ENCODE peak calls at places on chromosomes 7 and 10, in eight cellular contexts. One of them, this sample, is unnamed.

GRCh38 chr7:158710651-158711102 is 6.1 kb upstream of the NCAPG2 start:
- DNase-seq in activated T-helper 1 cell treated with anti-CD3 and anti-CD28 coated beads, Interleukin-12 subunit alpha, Interleukin-12 subunit beta, Interleukin-2, Interleukin-4 antibody, amounts not matched to agents 30 ng/mL and 10 ng/mL and 1 ng/mL, durations not matched to agents 14 hours and 24 hours and 36 hours: no peak
- DNase-seq in AG04450: no peak
- DNase-seq in GM13977: no peak
- DNase-seq in H4: peak; percentile 46
- DNase-seq in amygdala: no peak
- DNase-seq in AG08395: peak; percentile 18
- DNase-seq in progenitor cell of endocrine pancreas: no peak
- DNase-seq in this sample: no peak

GRCh38 chr10:113103131-113103830 is 153.2 kb downstream of the TCF7L2 start:
- DNase-seq in activated T-helper 1 cell treated with anti-CD3 and anti-CD28 coated beads, Interleukin-12 subunit alpha, Interleukin-12 subunit beta, Interleukin-2, Interleukin-4 antibody, amounts not matched to agents 30 ng/mL and 10 ng/mL and 1 ng/mL, durations not matched to agents 14 hours and 24 hours and 36 hours: no peak
- DNase-seq in progenitor cell of endocrine pancreas: no peak
- DNase-seq in H4: peak; percentile 46
- DNase-seq in AG08395: peak; percentile 73
- DNase-seq in AG04450: no peak
- DNase-seq in amygdala: no peak
- DNase-seq in GM13977: no peak
- DNase-seq in this sample: no peak

GRCh38 chr10:133277277-133277992 is 767 bp upstream of the ADAM8 start:
- DNase-seq in AG04450: no peak
- DNase-seq in amygdala: no peak
- DNase-seq in progenitor cell of endocrine pancreas: no peak
- DNase-seq in GM13977: no peak
- DNase-seq in activated T-helper 1 cell treated with anti-CD3 and anti-CD28 coated beads, Interleukin-12 subunit alpha, Interleukin-12 subunit beta, Interleukin-2, Interleukin-4 antibody, amounts not matched to agents 30 ng/mL and 10 ng/mL and 1 ng/mL, durations not matched to agents 14 hours and 24 hours and 36 hours: no peak
- DNase-seq in H4: no peak
- DNase-seq in AG08395: no peak
- DNase-seq in this sample: no peak

GRCh38 chr10:99941942-99942835 is 67.6 kb downstream of the DNMBP start:
- DNase-seq in H4: no peak
- DNase-seq in AG08395: no peak
- DNase-seq in progenitor cell of endocrine pancreas: no peak
- DNase-seq in activated T-helper 1 cell treated with anti-CD3 and anti-CD28 coated beads, Interleukin-12 subunit alpha, Interleukin-12 subunit beta, Interleukin-2, Interleukin-4 antibody, amounts not matched to agents 30 ng/mL and 10 ng/mL and 1 ng/mL, durations not matched to agents 14 hours and 24 hours and 36 hours: no peak
- DNase-seq in amygdala: no peak
- DNase-seq in AG04450: no peak
- DNase-seq in GM13977: no peak
- DNase-seq in this sample: no peak

GRCh38 chr10:42988517-42989395 is 88.1 kb upstream of the RET start:
- DNase-seq in GM13977: no peak
- DNase-seq in AG08395: no peak
- DNase-seq in activated T-helper 1 cell treated with anti-CD3 and anti-CD28 coated beads, Interleukin-12 subunit alpha, Interleukin-12 subunit beta, Interleukin-2, Interleukin-4 antibody, amounts not matched to agents 30 ng/mL and 10 ng/mL and 1 ng/mL, durations not matched to agents 14 hours and 24 hours and 36 hours: no peak
- DNase-seq in H4: no peak
- DNase-seq in amygdala: no peak
- DNase-seq in progenitor cell of endocrine pancreas: no peak
- DNase-seq in AG04450: no peak
- DNase-seq in this sample: no peak

GRCh38 chr7:91079491-91079890 is 184.7 kb upstream of the FZD1 start:
- DNase-seq in amygdala: no peak
- DNase-seq in AG04450: no peak
- DNase-seq in H4: no peak
- DNase-seq in GM13977: no peak
- DNase-seq in activated T-helper 1 cell treated with anti-CD3 and anti-CD28 coated beads, Interleukin-12 subunit alpha, Interleukin-12 subunit beta, Interleukin-2, Interleukin-4 antibody, amounts not matched to agents 30 ng/mL and 10 ng/mL and 1 ng/mL, durations not matched to agents 14 hours and 24 hours and 36 hours: no peak
- DNase-seq in progenitor cell of endocrine pancreas: no peak
- DNase-seq in AG08395: peak; percentile 59
- DNase-seq in this sample: no peak

GRCh38 chr7:55325371-55325792 is 39.8 kb upstream of the LANCL2 start:
- DNase-seq in activated T-helper 1 cell treated with anti-CD3 and anti-CD28 coated beads, Interleukin-12 subunit alpha, Interleukin-12 subunit beta, Interleukin-2, Interleukin-4 antibody, amounts not matched to agents 30 ng/mL and 10 ng/mL and 1 ng/mL, durations not matched to agents 14 hours and 24 hours and 36 hours: no peak
- DNase-seq in AG08395: peak; percentile 96
- DNase-seq in GM13977: no peak
- DNase-seq in AG04450: peak; percentile 80
- DNase-seq in amygdala: no peak
- DNase-seq in progenitor cell of endocrine pancreas: no peak
- DNase-seq in H4: peak; percentile 94
- DNase-seq in this sample: no peak

GRCh38 chr10:101060951-101061813 is 607 bp upstream of the KAZALD1 start:
- DNase-seq in progenitor cell of endocrine pancreas: peak; percentile 91
- DNase-seq in activated T-helper 1 cell treated with anti-CD3 and anti-CD28 coated beads, Interleukin-12 subunit alpha, Interleukin-12 subunit beta, Interleukin-2, Interleukin-4 antibody, amounts not matched to agents 30 ng/mL and 10 ng/mL and 1 ng/mL, durations not matched to agents 14 hours and 24 hours and 36 hours: no peak
- DNase-seq in H4: peak; percentile 89
- DNase-seq in AG04450: peak; percentile 88
- DNase-seq in amygdala: peak; percentile 86
- DNase-seq in AG08395: peak; percentile 99
- DNase-seq in GM13977: peak; percentile 98
- DNase-seq in this sample: peak; percentile 96

GRCh38 chr10:50788951-50789904 is 49.5 kb downstream of the ASAH2B start:
- DNase-seq in AG04450: peak; percentile 1
- DNase-seq in amygdala: no peak
- DNase-seq in H4: peak; percentile 33
- DNase-seq in GM13977: peak; percentile 12
- DNase-seq in AG08395: peak; percentile 76
- DNase-seq in activated T-helper 1 cell treated with anti-CD3 and anti-CD28 coated beads, Interleukin-12 subunit alpha, Interleukin-12 subunit beta, Interleukin-2, Interleukin-4 antibody, amounts not matched to agents 30 ng/mL and 10 ng/mL and 1 ng/mL, durations not matched to agents 14 hours and 24 hours and 36 hours: no peak
- DNase-seq in progenitor cell of endocrine pancreas: no peak
- DNase-seq in this sample: no peak

GRCh38 chr7:24980695-24981543 is 941 bp upstream of the OSBPL3 start:
- DNase-seq in progenitor cell of endocrine pancreas: no peak
- DNase-seq in activated T-helper 1 cell treated with anti-CD3 and anti-CD28 coated beads, Interleukin-12 subunit alpha, Interleukin-12 subunit beta, Interleukin-2, Interleukin-4 antibody, amounts not matched to agents 30 ng/mL and 10 ng/mL and 1 ng/mL, durations not matched to agents 14 hours and 24 hours and 36 hours: no peak
- DNase-seq in H4: no peak
- DNase-seq in AG04450: no peak
- DNase-seq in AG08395: peak; percentile 20
- DNase-seq in GM13977: peak; percentile 65
- DNase-seq in amygdala: no peak
- DNase-seq in this sample: peak; percentile 49

GRCh38 chr10:18312385-18313145 is 172.3 kb downstream of the CACNB2 start:
- DNase-seq in AG08395: peak; percentile 55
- DNase-seq in amygdala: no peak
- DNase-seq in activated T-helper 1 cell treated with anti-CD3 and anti-CD28 coated beads, Interleukin-12 subunit alpha, Interleukin-12 subunit beta, Interleukin-2, Interleukin-4 antibody, amounts not matched to agents 30 ng/mL and 10 ng/mL and 1 ng/mL, durations not matched to agents 14 hours and 24 hours and 36 hours: no peak
- DNase-seq in GM13977: peak; percentile 23
- DNase-seq in AG04450: no peak
- DNase-seq in progenitor cell of endocrine pancreas: no peak
- DNase-seq in H4: peak; percentile 28
- DNase-seq in this sample: no peak

GRCh38 chr10:100788027-100788900 is 42.9 kb downstream of the PAX2 start:
- DNase-seq in progenitor cell of endocrine pancreas: no peak
- DNase-seq in amygdala: no peak
- DNase-seq in H4: no peak
- DNase-seq in GM13977: no peak
- DNase-seq in activated T-helper 1 cell treated with anti-CD3 and anti-CD28 coated beads, Interleukin-12 subunit alpha, Interleukin-12 subunit beta, Interleukin-2, Interleukin-4 antibody, amounts not matched to agents 30 ng/mL and 10 ng/mL and 1 ng/mL, durations not matched to agents 14 hours and 24 hours and 36 hours: no peak
- DNase-seq in AG08395: no peak
- DNase-seq in AG04450: no peak
- DNase-seq in this sample: peak; percentile 62

GRCh38 chr10:5413012-5413938 is 918 bp downstream of the NET1 start:
- DNase-seq in H4: peak; percentile 27
- DNase-seq in amygdala: no peak
- DNase-seq in progenitor cell of endocrine pancreas: no peak
- DNase-seq in GM13977: peak; percentile 36
- DNase-seq in AG08395: peak; percentile 54
- DNase-seq in AG04450: no peak
- DNase-seq in activated T-helper 1 cell treated with anti-CD3 and anti-CD28 coated beads, Interleukin-12 subunit alpha, Interleukin-12 subunit beta, Interleukin-2, Interleukin-4 antibody, amounts not matched to agents 30 ng/mL and 10 ng/mL and 1 ng/mL, durations not matched to agents 14 hours and 24 hours and 36 hours: no peak
- DNase-seq in this sample: peak; percentile 28

GRCh38 chr10:63003816-63004453 is 129.2 kb upstream of the NRBF2 start:
- DNase-seq in activated T-helper 1 cell treated with anti-CD3 and anti-CD28 coated beads, Interleukin-12 subunit alpha, Interleukin-12 subunit beta, Interleukin-2, Interleukin-4 antibody, amounts not matched to agents 30 ng/mL and 10 ng/mL and 1 ng/mL, durations not matched to agents 14 hours and 24 hours and 36 hours: no peak
- DNase-seq in AG04450: no peak
- DNase-seq in progenitor cell of endocrine pancreas: no peak
- DNase-seq in GM13977: peak; percentile 23
- DNase-seq in amygdala: no peak
- DNase-seq in AG08395: peak; percentile 15
- DNase-seq in H4: no peak
- DNase-seq in this sample: no peak

GRCh38 chr10:50291261-50291850 is 40.0 kb upstream of the ASAH2 start:
- DNase-seq in activated T-helper 1 cell treated with anti-CD3 and anti-CD28 coated beads, Interleukin-12 subunit alpha, Interleukin-12 subunit beta, Interleukin-2, Interleukin-4 antibody, amounts not matched to agents 30 ng/mL and 10 ng/mL and 1 ng/mL, durations not matched to agents 14 hours and 24 hours and 36 hours: no peak
- DNase-seq in GM13977: peak; percentile 12
- DNase-seq in amygdala: no peak
- DNase-seq in AG08395: peak; percentile 24
- DNase-seq in AG04450: no peak
- DNase-seq in progenitor cell of endocrine pancreas: no peak
- DNase-seq in H4: no peak
- DNase-seq in this sample: no peak

GRCh38 chr10:69912584-69912983 is 110.9 kb downstream of the COL13A1 start:
- DNase-seq in GM13977: no peak
- DNase-seq in progenitor cell of endocrine pancreas: no peak
- DNase-seq in H4: no peak
- DNase-seq in amygdala: no peak
- DNase-seq in AG04450: no peak
- DNase-seq in AG08395: no peak
- DNase-seq in activated T-helper 1 cell treated with anti-CD3 and anti-CD28 coated beads, Interleukin-12 subunit alpha, Interleukin-12 subunit beta, Interleukin-2, Interleukin-4 antibody, amounts not matched to agents 30 ng/mL and 10 ng/mL and 1 ng/mL, durations not matched to agents 14 hours and 24 hours and 36 hours: no peak
- DNase-seq in this sample: no peak

GRCh38 chr7:128835790-128836641 is 5.8 kb downstream of the FLNC start:
- DNase-seq in H4: no peak
- DNase-seq in amygdala: peak; percentile 51
- DNase-seq in GM13977: peak; percentile 9
- DNase-seq in activated T-helper 1 cell treated with anti-CD3 and anti-CD28 coated beads, Interleukin-12 subunit alpha, Interleukin-12 subunit beta, Interleukin-2, Interleukin-4 antibody, amounts not matched to agents 30 ng/mL and 10 ng/mL and 1 ng/mL, durations not matched to agents 14 hours and 24 hours and 36 hours: no peak
- DNase-seq in AG04450: no peak
- DNase-seq in AG08395: peak; percentile 54
- DNase-seq in progenitor cell of endocrine pancreas: no peak
- DNase-seq in this sample: no peak

GRCh38 chr7:31122649-31123058 is 70.5 kb downstream of the ADCYAP1R1 start:
- DNase-seq in GM13977: peak; percentile 57
- DNase-seq in AG08395: peak; percentile 82
- DNase-seq in AG04450: peak; percentile 81
- DNase-seq in amygdala: peak; percentile 38
- DNase-seq in progenitor cell of endocrine pancreas: peak; percentile 34
- DNase-seq in activated T-helper 1 cell treated with anti-CD3 and anti-CD28 coated beads, Interleukin-12 subunit alpha, Interleukin-12 subunit beta, Interleukin-2, Interleukin-4 antibody, amounts not matched to agents 30 ng/mL and 10 ng/mL and 1 ng/mL, durations not matched to agents 14 hours and 24 hours and 36 hours: peak; percentile 13
- DNase-seq in H4: peak; percentile 92
- DNase-seq in this sample: peak; percentile 83

GRCh38 chr7:35993663-35994622 is 159.1 kb upstream of the EEPD1 start:
- DNase-seq in GM13977: no peak
- DNase-seq in AG04450: no peak
- DNase-seq in H4: peak; percentile 95
- DNase-seq in amygdala: no peak
- DNase-seq in activated T-helper 1 cell treated with anti-CD3 and anti-CD28 coated beads, Interleukin-12 subunit alpha, Interleukin-12 subunit beta, Interleukin-2, Interleukin-4 antibody, amounts not matched to agents 30 ng/mL and 10 ng/mL and 1 ng/mL, durations not matched to agents 14 hours and 24 hours and 36 hours: no peak
- DNase-seq in progenitor cell of endocrine pancreas: no peak
- DNase-seq in AG08395: no peak
- DNase-seq in this sample: no peak

GRCh38 chr10:105183506-105183905 is 542.4 kb downstream of the SORCS3 start:
- DNase-seq in progenitor cell of endocrine pancreas: no peak
- DNase-seq in GM13977: no peak
- DNase-seq in AG08395: no peak
- DNase-seq in H4: no peak
- DNase-seq in amygdala: no peak
- DNase-seq in AG04450: no peak
- DNase-seq in activated T-helper 1 cell treated with anti-CD3 and anti-CD28 coated beads, Interleukin-12 subunit alpha, Interleukin-12 subunit beta, Interleukin-2, Interleukin-4 antibody, amounts not matched to agents 30 ng/mL and 10 ng/mL and 1 ng/mL, durations not matched to agents 14 hours and 24 hours and 36 hours: no peak
- DNase-seq in this sample: no peak

GRCh38 chr10:8969853-8970252 is 915.4 kb downstream of the GATA3 start:
- DNase-seq in amygdala: no peak
- DNase-seq in AG08395: no peak
- DNase-seq in H4: no peak
- DNase-seq in activated T-helper 1 cell treated with anti-CD3 and anti-CD28 coated beads, Interleukin-12 subunit alpha, Interleukin-12 subunit beta, Interleukin-2, Interleukin-4 antibody, amounts not matched to agents 30 ng/mL and 10 ng/mL and 1 ng/mL, durations not matched to agents 14 hours and 24 hours and 36 hours: no peak
- DNase-seq in GM13977: no peak
- DNase-seq in progenitor cell of endocrine pancreas: no peak
- DNase-seq in AG04450: no peak
- DNase-seq in this sample: no peak

GRCh38 chr10:35631404-35631803 is 10.7 kb downstream of the FZD8 start:
- DNase-seq in AG04450: no peak
- DNase-seq in amygdala: no peak
- DNase-seq in GM13977: no peak
- DNase-seq in H4: no peak
- DNase-seq in activated T-helper 1 cell treated with anti-CD3 and anti-CD28 coated beads, Interleukin-12 subunit alpha, Interleukin-12 subunit beta, Interleukin-2, Interleukin-4 antibody, amounts not matched to agents 30 ng/mL and 10 ng/mL and 1 ng/mL, durations not matched to agents 14 hours and 24 hours and 36 hours: no peak
- DNase-seq in progenitor cell of endocrine pancreas: no peak
- DNase-seq in AG08395: no peak
- DNase-seq in this sample: no peak

GRCh38 chr7:20519641-20520040 is 95.8 kb upstream of the ABCB5 start:
- DNase-seq in progenitor cell of endocrine pancreas: no peak
- DNase-seq in AG08395: no peak
- DNase-seq in activated T-helper 1 cell treated with anti-CD3 and anti-CD28 coated beads, Interleukin-12 subunit alpha, Interleukin-12 subunit beta, Interleukin-2, Interleukin-4 antibody, amounts not matched to agents 30 ng/mL and 10 ng/mL and 1 ng/mL, durations not matched to agents 14 hours and 24 hours and 36 hours: no peak
- DNase-seq in AG04450: no peak
- DNase-seq in GM13977: no peak
- DNase-seq in H4: no peak
- DNase-seq in amygdala: no peak
- DNase-seq in this sample: no peak

GRCh38 chr7:103995554-103995953 is 6.1 kb upstream of the RELN start:
- DNase-seq in activated T-helper 1 cell treated with anti-CD3 and anti-CD28 coated beads, Interleukin-12 subunit alpha, Interleukin-12 subunit beta, Interleukin-2, Interleukin-4 antibody, amounts not matched to agents 30 ng/mL and 10 ng/mL and 1 ng/mL, durations not matched to agents 14 hours and 24 hours and 36 hours: no peak
- DNase-seq in GM13977: no peak
- DNase-seq in amygdala: no peak
- DNase-seq in AG04450: no peak
- DNase-seq in AG08395: no peak
- DNase-seq in H4: no peak
- DNase-seq in progenitor cell of endocrine pancreas: no peak
- DNase-seq in this sample: no peak

GRCh38 chr10:29554660-29555059 is 80.1 kb downstream of the SVIL start:
- DNase-seq in AG08395: peak; percentile 53
- DNase-seq in progenitor cell of endocrine pancreas: no peak
- DNase-seq in amygdala: no peak
- DNase-seq in GM13977: no peak
- DNase-seq in activated T-helper 1 cell treated with anti-CD3 and anti-CD28 coated beads, Interleukin-12 subunit alpha, Interleukin-12 subunit beta, Interleukin-2, Interleukin-4 antibody, amounts not matched to agents 30 ng/mL and 10 ng/mL and 1 ng/mL, durations not matched to agents 14 hours and 24 hours and 36 hours: no peak
- DNase-seq in H4: no peak
- DNase-seq in AG04450: no peak
- DNase-seq in this sample: no peak

GRCh38 chr10:24597961-24598360 is 125.7 kb downstream of the ARHGAP21 start:
- DNase-seq in AG08395: no peak
- DNase-seq in AG04450: no peak
- DNase-seq in H4: no peak
- DNase-seq in activated T-helper 1 cell treated with anti-CD3 and anti-CD28 coated beads, Interleukin-12 subunit alpha, Interleukin-12 subunit beta, Interleukin-2, Interleukin-4 antibody, amounts not matched to agents 30 ng/mL and 10 ng/mL and 1 ng/mL, durations not matched to agents 14 hours and 24 hours and 36 hours: no peak
- DNase-seq in amygdala: no peak
- DNase-seq in GM13977: no peak
- DNase-seq in progenitor cell of endocrine pancreas: no peak
- DNase-seq in this sample: no peak

GRCh38 chr10:7410306-7410799 is 481 bp downstream of the SFMBT2 start:
- DNase-seq in H4: no peak
- DNase-seq in GM13977: peak; percentile 52
- DNase-seq in AG08395: no peak
- DNase-seq in activated T-helper 1 cell treated with anti-CD3 and anti-CD28 coated beads, Interleukin-12 subunit alpha, Interleukin-12 subunit beta, Interleukin-2, Interleukin-4 antibody, amounts not matched to agents 30 ng/mL and 10 ng/mL and 1 ng/mL, durations not matched to agents 14 hours and 24 hours and 36 hours: peak; percentile 15
- DNase-seq in progenitor cell of endocrine pancreas: no peak
- DNase-seq in amygdala: no peak
- DNase-seq in AG04450: no peak
- DNase-seq in this sample: peak; percentile 68

GRCh38 chr7:88040694-88041093 is 106.6 kb downstream of the ADAM22 start:
- DNase-seq in progenitor cell of endocrine pancreas: no peak
- DNase-seq in activated T-helper 1 cell treated with anti-CD3 and anti-CD28 coated beads, Interleukin-12 subunit alpha, Interleukin-12 subunit beta, Interleukin-2, Interleukin-4 antibody, amounts not matched to agents 30 ng/mL and 10 ng/mL and 1 ng/mL, durations not matched to agents 14 hours and 24 hours and 36 hours: no peak
- DNase-seq in AG04450: no peak
- DNase-seq in GM13977: no peak
- DNase-seq in amygdala: no peak
- DNase-seq in AG08395: peak; percentile 2
- DNase-seq in H4: peak; percentile 71
- DNase-seq in this sample: no peak

GRCh38 chr10:17287151-17287550 is 59.1 kb downstream of the VIM start:
- DNase-seq in amygdala: no peak
- DNase-seq in AG04450: no peak
- DNase-seq in progenitor cell of endocrine pancreas: no peak
- DNase-seq in AG08395: no peak
- DNase-seq in H4: no peak
- DNase-seq in activated T-helper 1 cell treated with anti-CD3 and anti-CD28 coated beads, Interleukin-12 subunit alpha, Interleukin-12 subunit beta, Interleukin-2, Interleukin-4 antibody, amounts not matched to agents 30 ng/mL and 10 ng/mL and 1 ng/mL, durations not matched to agents 14 hours and 24 hours and 36 hours: no peak
- DNase-seq in GM13977: no peak
- DNase-seq in this sample: no peak

GRCh38 chr7:71615017-71615416 is 483.1 kb downstream of the GALNT17 start:
- DNase-seq in GM13977: no peak
- DNase-seq in amygdala: no peak
- DNase-seq in H4: no peak
- DNase-seq in AG04450: no peak
- DNase-seq in AG08395: peak; percentile 44
- DNase-seq in activated T-helper 1 cell treated with anti-CD3 and anti-CD28 coated beads, Interleukin-12 subunit alpha, Interleukin-12 subunit beta, Interleukin-2, Interleukin-4 antibody, amounts not matched to agents 30 ng/mL and 10 ng/mL and 1 ng/mL, durations not matched to agents 14 hours and 24 hours and 36 hours: no peak
- DNase-seq in progenitor cell of endocrine pancreas: no peak
- DNase-seq in this sample: no peak

GRCh38 chr10:126422561-126422960 is 34.3 kb upstream of the ADAM12 start:
- DNase-seq in GM13977: no peak
- DNase-seq in AG04450: no peak
- DNase-seq in amygdala: no peak
- DNase-seq in activated T-helper 1 cell treated with anti-CD3 and anti-CD28 coated beads, Interleukin-12 subunit alpha, Interleukin-12 subunit beta, Interleukin-2, Interleukin-4 antibody, amounts not matched to agents 30 ng/mL and 10 ng/mL and 1 ng/mL, durations not matched to agents 14 hours and 24 hours and 36 hours: no peak
- DNase-seq in progenitor cell of endocrine pancreas: no peak
- DNase-seq in AG08395: no peak
- DNase-seq in H4: peak; percentile 86
- DNase-seq in this sample: no peak

GRCh38 chr7:70719120-70719519 is 412.8 kb upstream of the GALNT17 start:
- DNase-seq in amygdala: no peak
- DNase-seq in AG08395: no peak
- DNase-seq in progenitor cell of endocrine pancreas: no peak
- DNase-seq in GM13977: no peak
- DNase-seq in AG04450: no peak
- DNase-seq in H4: no peak
- DNase-seq in activated T-helper 1 cell treated with anti-CD3 and anti-CD28 coated beads, Interleukin-12 subunit alpha, Interleukin-12 subunit beta, Interleukin-2, Interleukin-4 antibody, amounts not matched to agents 30 ng/mL and 10 ng/mL and 1 ng/mL, durations not matched to agents 14 hours and 24 hours and 36 hours: no peak
- DNase-seq in this sample: no peak

GRCh38 chr7:156984209-156984891 is 26.1 kb downstream of the MNX1 start:
- DNase-seq in amygdala: no peak
- DNase-seq in activated T-helper 1 cell treated with anti-CD3 and anti-CD28 coated beads, Interleukin-12 subunit alpha, Interleukin-12 subunit beta, Interleukin-2, Interleukin-4 antibody, amounts not matched to agents 30 ng/mL and 10 ng/mL and 1 ng/mL, durations not matched to agents 14 hours and 24 hours and 36 hours: no peak
- DNase-seq in AG08395: peak; percentile 77
- DNase-seq in H4: no peak
- DNase-seq in AG04450: peak; percentile 8
- DNase-seq in progenitor cell of endocrine pancreas: peak; percentile 3
- DNase-seq in GM13977: no peak
- DNase-seq in this sample: no peak

GRCh38 chr10:98696516-98696915 is 249.8 kb upstream of the HPS1 start:
- DNase-seq in amygdala: no peak
- DNase-seq in H4: no peak
- DNase-seq in GM13977: no peak
- DNase-seq in activated T-helper 1 cell treated with anti-CD3 and anti-CD28 coated beads, Interleukin-12 subunit alpha, Interleukin-12 subunit beta, Interleukin-2, Interleukin-4 antibody, amounts not matched to agents 30 ng/mL and 10 ng/mL and 1 ng/mL, durations not matched to agents 14 hours and 24 hours and 36 hours: no peak
- DNase-seq in progenitor cell of endocrine pancreas: no peak
- DNase-seq in AG04450: no peak
- DNase-seq in AG08395: no peak
- DNase-seq in this sample: no peak

This sample was measured in H9.